ENCODE peak calls at places on chromosomes 6 and 20, in four cellular contexts. One of them, this sample, is unnamed.

GRCh38 chr6:1678201-1678600 is 68.5 kb downstream of the FOXC1 start:
- DNase-seq in HepG2: no peak
- DNase-seq in HCT116: no peak
- DNase-seq in K562: no peak
- DNase-seq in this sample: no peak

GRCh38 chr20:47220161-47220582 is 136.3 kb downstream of the ZMYND8 start:
- DNase-seq in HepG2: peak
- DNase-seq in K562: peak
- DNase-seq in HCT116: peak
- DNase-seq in this sample: peak

GRCh38 chr20:44069203-44069931 is 117.6 kb downstream of the JPH2 start:
- DNase-seq in HepG2: no peak
- DNase-seq in HCT116: no peak
- DNase-seq in K562: no peak
- DNase-seq in this sample: no peak

GRCh38 chr6:111750753-111751684 is 122.2 kb downstream of the FYN start:
- DNase-seq in K562: no peak
- DNase-seq in HCT116: no peak
- DNase-seq in HepG2: no peak
- DNase-seq in this sample: no peak

GRCh38 chr6:87029711-87030314 is 65.1 kb downstream of the CGA start:
- DNase-seq in K562: peak
- DNase-seq in HepG2: peak
- DNase-seq in HCT116: peak
- DNase-seq in this sample: peak

GRCh38 chr20:8424986-8425385 is 292.9 kb downstream of the PLCB1 start:
- DNase-seq in HepG2: no peak
- DNase-seq in HCT116: no peak
- DNase-seq in K562: no peak
- DNase-seq in this sample: no peak

GRCh38 chr6:143621876-143622605 is 55.7 kb upstream of the PHACTR2 start:
- DNase-seq in K562: no peak
- DNase-seq in HCT116: no peak
- DNase-seq in HepG2: no peak
- DNase-seq in this sample: no peak

GRCh38 chr6:155328539-155329459 is 14.5 kb upstream of the TFB1M start:
- DNase-seq in HCT116: no peak
- DNase-seq in K562: no peak
- DNase-seq in HepG2: peak
- DNase-seq in this sample: no peak

GRCh38 chr6:71248306-71248705 is 40.3 kb upstream of the OGFRL1 start:
- DNase-seq in HepG2: peak
- DNase-seq in K562: no peak
- DNase-seq in HCT116: no peak
- DNase-seq in this sample: no peak

GRCh38 chr6:148323344-148323743 is 19.3 kb upstream of the SASH1 start:
- DNase-seq in HepG2: no peak
- DNase-seq in HCT116: no peak
- DNase-seq in K562: no peak
- DNase-seq in this sample: no peak

GRCh38 chr20:31566658-31567379 is 38.3 kb upstream of the ID1 start:
- DNase-seq in HCT116: peak
- DNase-seq in K562: no peak
- DNase-seq in HepG2: no peak
- DNase-seq in this sample: no peak

GRCh38 chr6:35663447-35664235 is 25.1 kb downstream of the FKBP5 start:
- DNase-seq in K562: no peak
- DNase-seq in HCT116: no peak
- DNase-seq in HepG2: no peak
- DNase-seq in this sample: no peak

GRCh38 chr20:59007758-59008511 is 881 bp upstream of the CTSZ start:
- DNase-seq in HCT116: no peak
- DNase-seq in HepG2: no peak
- DNase-seq in K562: peak
- DNase-seq in this sample: no peak
- TF ChIP-seq JUND in HCT116: no peak
- TF ChIP-seq JUND in HepG2: no peak
- TF ChIP-seq JUND in K562: no peak
- TF ChIP-seq JUND in this sample: no peak

GRCh38 chr6:168090706-168091105 is 11.7 kb upstream of the FRMD1 start:
- DNase-seq in HCT116: no peak
- DNase-seq in HepG2: no peak
- DNase-seq in K562: no peak
- DNase-seq in this sample: no peak
- TF ChIP-seq JUND in HCT116: no peak
- TF ChIP-seq JUND in HepG2: no peak
- TF ChIP-seq JUND in K562: no peak
- TF ChIP-seq JUND in this sample: no peak

GRCh38 chr20:17797163-17797562 is 97.4 kb downstream of the BANF2 start:
- DNase-seq in HepG2: peak
- DNase-seq in K562: no peak
- DNase-seq in HCT116: no peak
- DNase-seq in this sample: no peak
- TF ChIP-seq JUND in HepG2: no peak
- TF ChIP-seq JUND in K562: no peak
- TF ChIP-seq JUND in HCT116: no peak
- TF ChIP-seq JUND in this sample: no peak

DNA sequence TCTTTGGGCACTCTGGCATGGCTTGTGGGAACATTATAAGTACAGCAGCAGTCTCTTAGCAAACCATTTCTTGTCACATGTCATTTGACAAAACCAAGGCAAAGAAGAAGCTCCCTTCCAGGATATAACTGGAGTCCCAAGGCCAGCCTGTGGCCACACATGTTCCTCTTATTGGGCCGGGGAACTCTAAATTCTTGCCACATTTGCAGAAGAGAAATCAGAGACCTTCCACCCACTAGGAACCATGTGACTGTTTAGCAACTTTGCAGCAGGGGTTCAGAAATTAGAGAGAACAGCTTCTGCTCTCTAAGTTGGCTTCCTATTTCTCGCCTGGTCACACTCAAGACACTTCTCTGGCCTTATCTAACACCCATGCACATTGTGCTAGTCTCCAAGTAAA is 20.4 kb upstream of the MEP1A start:
- DNase-seq in HepG2: no peak
- DNase-seq in HCT116: no peak
- DNase-seq in K562: no peak
- DNase-seq in this sample: no peak
- TF ChIP-seq JUND in HepG2: no peak
- TF ChIP-seq JUND in HCT116: no peak
- TF ChIP-seq JUND in K562: no peak
- TF ChIP-seq JUND in this sample: no peak

DNA sequence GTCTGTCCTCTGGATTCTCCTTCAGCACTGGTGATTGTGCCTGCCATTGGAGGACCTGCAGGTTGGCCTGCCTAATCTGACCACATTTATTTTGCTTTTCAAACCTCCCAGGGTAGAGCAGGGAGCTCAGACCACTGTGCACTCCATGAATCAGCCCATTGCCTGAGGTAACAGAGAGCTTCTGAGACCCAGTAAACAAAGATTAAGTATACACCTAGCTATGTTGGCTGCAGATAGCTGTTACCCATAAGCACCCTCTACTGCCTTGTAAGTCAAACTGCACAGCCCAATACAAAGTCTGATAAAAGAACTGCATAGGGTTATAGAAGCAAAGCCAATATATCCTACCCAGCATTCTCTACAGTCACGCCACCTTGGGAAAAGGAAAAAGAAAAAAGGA is 338.7 kb downstream of the HTR1B start:
- DNase-seq in HCT116: no peak
- DNase-seq in HepG2: no peak
- DNase-seq in K562: no peak
- DNase-seq in this sample: no peak
- TF ChIP-seq JUND in HCT116: no peak
- TF ChIP-seq JUND in HepG2: no peak
- TF ChIP-seq JUND in K562: no peak
- TF ChIP-seq JUND in this sample: no peak

GRCh38 chr20:49446808-49447207 is 35.7 kb downstream of the KCNB1 start:
- DNase-seq in K562: no peak
- DNase-seq in HCT116: no peak
- DNase-seq in HepG2: no peak
- DNase-seq in this sample: no peak
- TF ChIP-seq JUND in K562: no peak
- TF ChIP-seq JUND in HCT116: no peak
- TF ChIP-seq JUND in HepG2: no peak
- TF ChIP-seq JUND in this sample: no peak

GRCh38 chr20:57658447-57659130 is 38.4 kb upstream of the ZBP1 start:
- DNase-seq in HCT116: no peak
- DNase-seq in HepG2: no peak
- DNase-seq in K562: no peak
- DNase-seq in this sample: no peak

GRCh38 chr20:57659131-57659788 is 39.0 kb upstream of the ZBP1 start:
- DNase-seq in HCT116: no peak
- DNase-seq in HepG2: no peak
- DNase-seq in K562: no peak
- DNase-seq in this sample: no peak

GRCh38 chr20:57656252-57656820 is 36.1 kb upstream of the ZBP1 start:
- DNase-seq in HCT116: no peak
- DNase-seq in HepG2: no peak
- DNase-seq in K562: no peak
- DNase-seq in this sample: no peak

GRCh38 chr20:57656821-57657536 is 36.8 kb upstream of the ZBP1 start:
- DNase-seq in HepG2: no peak
- DNase-seq in K562: no peak
- DNase-seq in HCT116: no peak
- DNase-seq in this sample: no peak

GRCh38 chr20:57657537-57658446 is 37.6 kb upstream of the ZBP1 start:
- DNase-seq in K562: no peak
- DNase-seq in HepG2: peak
- DNase-seq in HCT116: no peak
- DNase-seq in this sample: no peak
- TF ChIP-seq JUND in K562: no peak
- TF ChIP-seq JUND in HepG2: no peak
- TF ChIP-seq JUND in HCT116: no peak
- TF ChIP-seq JUND in this sample: no peak

This sample was measured in T47D.